ENCODE peak calls at places on chromosomes 7 and 10, in seven cellular contexts. A, F, Q, E, Y, C and Z are unnamed samples.

GRCh38 chr7:123748734-123749536 is at the start of gene WASL:
- DNase-seq in A (peak), F (peak), Q (peak), E (peak), Y (peak), C (peak), Z (peak)

GRCh38 chr7:273327-273726 is 16.6 kb upstream of the FOXL3 start:
- DNase-seq in A (no peak), F (no peak), Q (no peak), E (no peak), Y (no peak), C (no peak), Z (no peak)

GRCh38 chr7:1459930-1460756 is 873 bp upstream of the MICALL2 start:
- DNase-seq in A (peak), F (no peak), Q (no peak), E (peak), Y (no peak), C (peak), Z (no peak)

GRCh38 chr10:68133553-68133952 is 24.3 kb downstream of the MYPN start:
- DNase-seq in A (no peak), F (no peak), Q (no peak), E (no peak), Y (no peak), C (no peak), Z (peak)

GRCh38 chr7:124930173-124930623 is 573 bp upstream of the POT1 start:
- DNase-seq in A (no peak), F (no peak), Q (no peak), E (no peak), Y (no peak), C (no peak), Z (no peak)

GRCh38 chr10:102613761-102614160 is 30.5 kb upstream of the TRIM8 start:
- DNase-seq in A (no peak), F (no peak), Q (no peak), E (no peak), Y (no peak), C (no peak), Z (peak)

GRCh38 chr7:2451171-2452073 is 24.8 kb downstream of the GRIFIN start:
- DNase-seq in A (peak), F (peak), Q (peak), E (peak), Y (peak), C (peak), Z (peak)

GRCh38 chr10:61662794-61663259 is at the start of gene CABCOCO1:
- DNase-seq in A (peak), F (peak), Q (peak), E (peak), Y (peak), C (peak), Z (peak)

GRCh38 chr10:6212806-6213205 is 10.1 kb downstream of the PFKFB3 start:
- DNase-seq in A (no peak), F (no peak), Q (no peak), E (no peak), Y (no peak), C (no peak), Z (no peak)

GRCh38 chr7:17185690-17186070 is 112.8 kb upstream of the AHR start:
- DNase-seq in A (peak), F (no peak), Q (no peak), E (no peak), Y (no peak), C (peak), Z (peak)

GRCh38 chr7:55549457-55549856 is 22.8 kb downstream of the VOPP1 start:
- DNase-seq in A (no peak), F (no peak), Q (no peak), E (no peak), Y (no peak), C (no peak), Z (no peak)
- H2BK120ac ChIP-seq in A (no peak), F (no peak), Q (no peak), E (no peak), Y (no peak), C (no peak), Z (no peak)

DNA sequence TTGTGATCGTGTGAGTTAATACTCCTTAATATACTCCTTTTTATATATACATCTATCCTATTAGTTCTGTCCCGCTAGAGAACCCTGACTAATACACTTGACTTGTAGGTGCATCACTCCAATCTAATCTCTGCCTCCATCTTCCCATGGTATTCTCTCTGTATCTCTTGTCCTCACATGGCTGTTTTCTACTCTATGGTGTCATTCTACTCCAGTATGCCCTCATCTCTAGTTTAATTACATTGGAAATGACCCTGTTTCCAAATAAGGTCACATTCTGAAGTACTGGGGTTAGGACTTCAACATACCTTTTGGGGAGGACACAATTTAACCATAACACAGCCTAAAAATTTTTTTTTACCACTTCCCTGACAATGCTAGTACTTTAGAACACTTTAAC is 25.8 kb upstream of the TNKS2 start:
- DNase-seq in A (peak), F (no peak), Q (no peak), E (no peak), Y (no peak), C (no peak), Z (no peak)
- H2BK120ac ChIP-seq in A (no peak), F (no peak), Q (no peak), E (no peak), Y (no peak), C (no peak), Z (no peak)

DNA sequence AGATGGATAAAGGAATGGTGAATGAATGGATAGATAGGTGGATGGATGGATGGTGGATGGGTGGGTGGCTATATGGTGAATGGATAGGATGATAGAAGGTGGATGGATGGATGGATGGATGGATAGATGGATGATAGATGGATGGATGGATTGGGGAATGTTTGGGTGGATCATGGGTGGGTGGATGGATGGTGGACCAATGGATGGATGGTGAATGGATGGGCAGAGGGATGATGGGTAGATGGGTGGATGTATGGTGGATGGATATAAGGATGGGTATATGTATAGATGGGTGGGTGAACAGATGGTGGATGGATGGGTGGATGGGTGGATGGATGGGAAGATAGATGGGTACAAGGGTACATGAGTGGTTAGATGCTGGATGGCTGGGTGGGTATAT is 322.4 kb downstream of the ADARB2 start:
- DNase-seq in A (no peak), F (no peak), Q (no peak), E (no peak), Y (no peak), C (no peak), Z (no peak)
- H2BK120ac ChIP-seq in A (no peak), F (no peak), Q (no peak), E (no peak), Y (no peak), C (no peak), Z (no peak)

GRCh38 chr7:143016996-143017395 is 9.9 kb downstream of the OR9A2 start:
- DNase-seq in A (no peak), F (no peak), Q (no peak), E (no peak), Y (no peak), C (no peak), Z (no peak)

GRCh38 chr7:143013473-143013872 is 13.5 kb downstream of the OR9A2 start:
- DNase-seq in A (no peak), F (no peak), Q (no peak), E (no peak), Y (no peak), C (no peak), Z (no peak)

GRCh38 chr7:143015926-143016490 is 10.9 kb downstream of the OR9A2 start:
- DNase-seq in A (peak), F (no peak), Q (no peak), E (no peak), Y (no peak), C (no peak), Z (no peak)

GRCh38 chr7:143013897-143014296 is 13.0 kb downstream of the OR9A2 start:
- DNase-seq in A (peak), F (no peak), Q (no peak), E (no peak), Y (no peak), C (peak), Z (peak)

GRCh38 chr7:143015102-143015501 is 11.8 kb downstream of the OR9A2 start:
- DNase-seq in A (no peak), F (no peak), Q (no peak), E (no peak), Y (no peak), C (no peak), Z (no peak)
- H2BK120ac ChIP-seq in A (peak), F (no peak), Q (no peak), E (no peak), Y (no peak), C (no peak), Z (no peak)

DNA sequence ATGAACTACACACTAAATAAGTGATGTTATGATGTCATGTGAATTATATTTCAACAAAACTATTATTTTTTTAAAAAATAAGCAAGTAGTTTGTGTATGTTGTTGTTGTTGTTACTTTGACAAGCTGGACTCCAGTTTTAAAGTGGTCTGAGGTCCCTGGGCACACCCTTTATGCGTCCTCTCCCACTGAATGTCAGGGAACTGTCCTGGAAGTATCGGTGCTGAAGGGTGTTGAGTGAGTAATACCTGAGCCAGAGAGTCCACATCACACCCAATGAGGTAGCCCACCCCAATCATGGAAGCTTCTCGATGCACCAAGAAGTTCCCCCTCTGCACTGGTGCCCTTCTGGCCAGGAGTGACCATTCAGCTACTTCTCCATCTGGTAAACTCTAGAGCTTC is 64.3 kb downstream of the FOXI2 start:
- DNase-seq in A (no peak), F (no peak), Q (no peak), E (no peak), Y (no peak), C (no peak), Z (no peak)
- H2BK120ac ChIP-seq in A (no peak), F (no peak), Q (no peak), E (no peak), Y (no peak), C (no peak), Z (no peak)

DNA sequence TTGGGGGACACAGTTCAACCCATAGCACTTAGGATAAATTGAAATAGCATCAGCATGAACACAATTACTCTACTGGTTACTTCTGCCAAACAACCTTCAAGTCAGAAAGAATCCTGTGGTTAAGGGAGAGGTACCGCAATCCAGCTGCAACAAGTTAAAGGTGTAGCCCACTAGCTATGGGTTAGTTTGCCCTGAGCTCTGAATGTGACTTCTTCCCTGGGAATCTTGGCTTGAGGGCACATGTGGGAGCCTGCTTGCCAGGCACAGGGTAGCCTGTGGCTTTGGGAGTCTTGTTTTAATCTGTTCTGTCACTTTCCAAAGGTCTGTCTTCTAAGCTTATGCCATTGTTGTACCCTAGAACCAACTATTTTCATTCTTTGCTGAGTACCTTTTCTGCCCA is 8.9 kb upstream of the SGPL1 start:
- DNase-seq in A (peak), F (no peak), Q (no peak), E (no peak), Y (no peak), C (no peak), Z (no peak)
- H2BK120ac ChIP-seq in A (no peak), F (no peak), Q (no peak), E (no peak), Y (no peak), C (no peak), Z (no peak)

GRCh38 chr10:15113766-15114165 is 16.6 kb downstream of the RPP38 start:
- DNase-seq in A (no peak), F (no peak), Q (no peak), E (no peak), Y (no peak), C (no peak), Z (peak)
- H2BK120ac ChIP-seq in A (no peak), F (no peak), Q (no peak), E (no peak), Y (no peak), C (no peak), Z (no peak)

DNA sequence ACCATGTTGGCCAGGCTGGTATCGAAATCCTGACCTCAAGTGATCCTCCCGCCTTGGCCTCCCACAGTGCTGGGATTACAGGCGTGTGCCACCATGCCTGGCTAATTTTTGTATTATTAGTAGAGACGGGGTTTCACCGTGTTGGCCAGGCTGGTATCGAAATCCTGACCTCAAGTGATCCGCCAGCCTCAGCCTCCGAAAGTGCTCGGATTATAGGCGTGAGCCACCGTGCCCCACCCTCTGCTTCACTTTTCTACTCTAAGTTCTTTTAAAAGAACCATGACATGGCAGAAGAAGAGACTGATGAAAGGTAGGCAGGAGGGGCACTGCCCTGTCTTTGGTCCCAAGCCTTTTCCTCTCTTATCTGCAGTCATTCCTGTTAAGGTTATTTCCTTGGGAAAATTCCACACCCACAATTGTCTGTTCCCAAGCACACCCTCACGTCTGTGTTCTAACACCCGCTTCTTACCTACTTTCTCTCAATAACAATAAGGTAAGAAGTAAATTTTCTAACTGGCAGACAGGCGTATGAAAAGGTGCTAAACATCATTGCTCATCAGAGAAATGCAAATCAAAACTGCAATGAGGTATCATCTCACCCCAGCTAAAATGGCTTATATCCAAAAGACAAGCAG is 291.7 kb downstream of the DPP6 start:
- DNase-seq in A (no peak), F (no peak), Q (no peak), E (no peak), Y (no peak), C (no peak), Z (no peak)
- H2BK120ac ChIP-seq in A (no peak), F (no peak), Q (no peak), E (no peak), Y (no peak), C (no peak), Z (no peak)

DNA sequence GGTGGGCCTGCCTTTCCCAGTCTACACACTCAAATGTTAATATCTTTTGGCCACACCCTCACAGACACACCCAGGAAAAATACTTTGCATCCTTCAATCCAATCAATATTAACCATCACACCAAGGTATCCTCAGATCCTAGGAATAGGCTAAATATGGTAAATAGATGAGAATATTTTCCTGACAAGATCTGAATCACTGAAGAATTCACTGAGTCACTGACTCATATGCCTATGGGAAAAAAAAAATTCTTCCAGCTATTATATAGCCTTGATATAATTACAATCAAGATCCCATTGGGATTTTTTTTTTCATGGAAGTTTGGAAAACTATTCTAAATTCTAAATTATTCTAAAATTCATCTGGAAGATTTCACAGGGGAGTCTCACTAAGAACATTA is 65.8 kb downstream of the INHBA start:
- DNase-seq in A (no peak), F (no peak), Q (no peak), E (no peak), Y (no peak), C (no peak), Z (peak)
- H2BK120ac ChIP-seq in A (no peak), F (no peak), Q (no peak), E (no peak), Y (no peak), C (no peak), Z (peak)